ENCODE peak calls at places on chromosomes 3 and 15, in ten cellular contexts. Q, L, R, F, N, A, I, C, O and Y are unnamed samples.
A peak's percentile ranks its signal among the peaks of the same experiment; 100 is the strongest.

GRCh38 chr3:78708565-78709073 is 1059.2 kb downstream of the ROBO1 start:
- DNase-seq in Q (no peak), L (no peak), R (no peak), F (no peak), N (no peak), A (no peak), I (no peak), C (no peak), O (no peak), Y (no peak)

GRCh38 chr3:188220988-188221818 is 67.2 kb downstream of the LPP start:
- DNase-seq in Q (peak; percentile 17), L (no peak), R (peak; percentile 84), F (no peak), N (peak; percentile 31), A (peak; percentile 62), I (peak; percentile 88), C (peak; percentile 43), O (no peak), Y (no peak)

GRCh38 chr3:172317984-172318383 is 130.3 kb downstream of the GHSR start:
- DNase-seq in Q (no peak), L (peak; percentile 82), R (peak; percentile 52), F (peak; percentile 74), N (peak; percentile 37), A (peak; percentile 96), I (peak; percentile 78), C (no peak), O (no peak), Y (no peak)

GRCh38 chr15:23629234-23629805 is 18.3 kb downstream of the MAGEL2 start:
- DNase-seq in Q (no peak), L (no peak), R (no peak), F (no peak), N (no peak), A (peak; percentile 4), I (no peak), C (no peak), O (no peak), Y (no peak)

GRCh38 chr3:98914210-98915080 is 12.9 kb upstream of the DCBLD2 start:
- DNase-seq in Q (peak; percentile 85), L (no peak), R (no peak), F (no peak), N (no peak), A (peak; percentile 62), I (no peak), C (no peak), O (no peak), Y (no peak)

GRCh38 chr3:115860766-115861165 is 237.5 kb downstream of the GAP43 start:
- DNase-seq in Q (no peak), L (no peak), R (no peak), F (no peak), N (no peak), A (no peak), I (no peak), C (no peak), O (no peak), Y (no peak)

GRCh38 chr3:168040624-168041208 is 55.0 kb downstream of the GOLIM4 start:
- DNase-seq in Q (peak; percentile 49), L (no peak), R (no peak), F (no peak), N (no peak), A (peak; percentile 56), I (no peak), C (no peak), O (no peak), Y (no peak)

GRCh38 chr3:184639351-184639750 is 72.5 kb downstream of the MAGEF1 start:
- DNase-seq in Q (no peak), L (no peak), R (no peak), F (no peak), N (no peak), A (no peak), I (no peak), C (no peak), O (no peak), Y (no peak)

GRCh38 chr3:125684199-125684598 is 88.9 kb upstream of the OSBPL11 start:
- DNase-seq in Q (peak; percentile 48), L (no peak), R (no peak), F (no peak), N (peak; percentile 31), A (peak; percentile 5), I (no peak), C (no peak), O (peak; percentile 30), Y (no peak)

GRCh38 chr3:85161544-85161943 is 202.8 kb downstream of the CADM2 start:
- DNase-seq in Q (peak; percentile 20), L (no peak), R (no peak), F (no peak), N (no peak), A (peak; percentile 29), I (no peak), C (no peak), O (no peak), Y (no peak)

GRCh38 chr3:126468028-126468891 is 7.4 kb downstream of the ZXDC start:
- DNase-seq in Q (no peak), L (no peak), R (peak; percentile 17), F (no peak), N (no peak), A (no peak), I (peak; percentile 46), C (no peak), O (no peak), Y (no peak)

GRCh38 chr15:47384316-47384715 is 333.0 kb upstream of the SEMA6D start:
- DNase-seq in Q (no peak), L (peak; percentile 41), R (peak; percentile 28), F (no peak), N (peak; percentile 56), A (peak; percentile 91), I (no peak), C (no peak), O (peak; percentile 42), Y (no peak)

GRCh38 chr3:30826381-30827061 is 67.9 kb downstream of the GADL1 start:
- DNase-seq in Q (no peak), L (no peak), R (no peak), F (no peak), N (no peak), A (peak; percentile 56), I (no peak), C (no peak), O (no peak), Y (no peak)

GRCh38 chr15:40565333-40566238 is 744 bp upstream of the CCDC32 start:
- DNase-seq in Q (peak; percentile 31), L (no peak), R (no peak), F (no peak), N (no peak), A (no peak), I (no peak), C (no peak), O (no peak), Y (no peak)

GRCh38 chr3:58272891-58273290 is 33.2 kb upstream of the RPP14 start:
- DNase-seq in Q (no peak), L (no peak), R (no peak), F (no peak), N (no peak), A (peak; percentile 30), I (no peak), C (no peak), O (no peak), Y (no peak)

GRCh38 chr3:142502187-142502985 is 54.5 kb upstream of the XRN1 start:
- DNase-seq in Q (no peak), L (no peak), R (no peak), F (no peak), N (no peak), A (peak; percentile 5), I (no peak), C (no peak), O (no peak), Y (no peak)
- H3K27ac ChIP-seq in Q (no peak overlapping the region), L (no peak overlapping the region), R (no peak overlapping the region), F (no peak overlapping the region), N (no peak overlapping the region), A (no peak overlapping the region), I (no peak overlapping the region), C (no peak overlapping the region), O (no peak overlapping the region), Y (no peak overlapping the region)

GRCh38 chr15:89423981-89424380 is 72.4 kb downstream of the RHCG start:
- DNase-seq in Q (no peak), L (no peak), R (no peak), F (no peak), N (no peak), A (no peak), I (no peak), C (no peak), O (no peak), Y (no peak)
- H3K27ac ChIP-seq in Q (no peak overlapping the region), L (no peak overlapping the region), R (no peak overlapping the region), F (no peak overlapping the region), N (no peak overlapping the region), A (no peak overlapping the region), I (no peak overlapping the region), C (no peak overlapping the region), O (no peak overlapping the region), Y (no peak overlapping the region)

GRCh38 chr3:100005670-100006393 is 108.5 kb downstream of the FILIP1L start:
- DNase-seq in Q (no peak), L (no peak), R (no peak), F (no peak), N (no peak), A (no peak), I (no peak), C (no peak), O (no peak), Y (no peak)
- H3K27ac ChIP-seq in Q (no peak overlapping the region), L (peak overlapping the region; percentile 67), R (peak overlapping the region; percentile 28), F (no peak overlapping the region), N (peak overlapping the region; percentile 53), A (no peak overlapping the region), I (peak overlapping the region; percentile 33), C (peak overlapping the region; percentile 33), O (no peak overlapping the region), Y (no peak overlapping the region)

GRCh38 chr15:68487087-68487843 is 55.3 kb upstream of the ITGA11 start:
- DNase-seq in Q (no peak), L (no peak), R (peak; percentile 76), F (no peak), N (no peak), A (peak; percentile 71), I (no peak), C (no peak), O (no peak), Y (no peak)

GRCh38 chr15:68488966-68489365 is 57.0 kb upstream of the ITGA11 start:
- DNase-seq in Q (no peak), L (no peak), R (no peak), F (no peak), N (no peak), A (peak; percentile 73), I (no peak), C (no peak), O (no peak), Y (no peak)

GRCh38 chr15:68491415-68492106 is 59.6 kb upstream of the ITGA11 start:
- DNase-seq in Q (no peak), L (no peak), R (no peak), F (no peak), N (no peak), A (no peak), I (no peak), C (no peak), O (no peak), Y (no peak)

GRCh38 chr15:68488290-68488689 is 56.3 kb upstream of the ITGA11 start:
- DNase-seq in Q (no peak), L (no peak), R (no peak), F (no peak), N (no peak), A (no peak), I (no peak), C (no peak), O (no peak), Y (no peak)

DNA sequence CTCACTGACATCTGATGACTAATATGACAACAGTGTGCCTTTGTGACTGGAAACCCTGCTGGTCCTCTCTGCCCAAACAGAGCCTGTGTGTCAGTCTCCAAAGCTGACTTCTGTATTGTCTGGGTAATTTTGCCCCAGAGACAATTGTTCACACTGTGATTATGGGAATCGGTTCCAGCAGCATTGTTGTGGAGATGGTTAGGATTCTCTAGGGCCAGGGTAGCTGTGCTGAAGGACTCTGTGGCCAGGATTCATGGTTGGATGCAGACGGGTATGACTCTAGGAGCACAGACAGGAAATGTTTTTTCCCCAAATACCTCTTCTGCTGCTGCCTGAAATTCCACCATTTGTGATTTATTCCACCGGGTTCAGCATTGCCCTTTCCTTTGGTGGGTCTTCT is 57.5 kb upstream of the ITGA11 start:
- DNase-seq in Q (no peak), L (no peak), R (no peak), F (no peak), N (no peak), A (peak; percentile 74), I (no peak), C (no peak), O (no peak), Y (no peak)
- H3K27ac ChIP-seq in Q (no peak overlapping the region), L (no peak overlapping the region), R (peak overlapping the region; percentile 4), F (no peak overlapping the region), N (no peak overlapping the region), A (no peak overlapping the region), I (no peak overlapping the region), C (no peak overlapping the region), O (no peak overlapping the region), Y (no peak overlapping the region)